ENCODE peak calls at places on chromosomes 6 and 20, in seven cellular contexts. H, V, N, S, M, E and F are unnamed samples.

GRCh38 chr20:47667531-47668312 is 117.6 kb downstream of the SULF2 start:
- DNase-seq in H (peak; percentile 35), V (no peak), N (no peak), S (no peak), M (no peak), E (no peak), F (no peak)

GRCh38 chr20:14878676-14879019 is 541.2 kb upstream of the FLRT3 start:
- DNase-seq in H (no peak), V (no peak), N (no peak), S (no peak), M (no peak), E (no peak), F (no peak)

GRCh38 chr20:31595380-31595653 is 9.8 kb upstream of the ID1 start:
- DNase-seq in H (no peak), V (no peak), N (no peak), S (no peak), M (no peak), E (no peak), F (no peak)

GRCh38 chr6:150600302-150601017 is 775 bp downstream of the PLEKHG1 start:
- DNase-seq in H (peak; percentile 72), V (peak; percentile 75), N (peak; percentile 23), S (peak; percentile 90), M (peak; percentile 77), E (peak; percentile 78), F (peak; percentile 80)

GRCh38 chr6:112252571-112253504 is 1.5 kb downstream of the LAMA4 start:
- DNase-seq in H (no peak), V (peak; percentile 75), N (no peak), S (no peak), M (no peak), E (no peak), F (no peak)

GRCh38 chr6:12436224-12436623 is 146.1 kb downstream of the EDN1 start:
- DNase-seq in H (no peak), V (no peak), N (no peak), S (no peak), M (no peak), E (no peak), F (no peak)

GRCh38 chr20:46000571-46001145 is 8.1 kb upstream of the MMP9 start:
- DNase-seq in H (no peak), V (no peak), N (no peak), S (no peak), M (no peak), E (peak; percentile 20), F (no peak)

GRCh38 chr6:26394289-26394688 is 7.8 kb upstream of the BTN3A1 start:
- DNase-seq in H (no peak), V (peak; percentile 83), N (no peak), S (peak; percentile 88), M (peak; percentile 74), E (no peak), F (peak; percentile 94)

GRCh38 chr6:14784596-14785360 is 461.1 kb upstream of the JARID2 start:
- DNase-seq in H (no peak), V (no peak), N (no peak), S (no peak), M (no peak), E (no peak), F (no peak)

GRCh38 chr20:37323985-37324384 is 22.0 kb upstream of the SRC start:
- DNase-seq in H (no peak), V (peak; percentile 91), N (no peak), S (peak; percentile 56), M (no peak), E (no peak), F (no peak)

GRCh38 chr6:159874475-159874874 is 16.3 kb upstream of the MAS1 start:
- DNase-seq in H (no peak), V (peak; percentile 54), N (no peak), S (no peak), M (no peak), E (no peak), F (no peak)

GRCh38 chr20:32165836-32166545 is 41.6 kb downstream of the PLAGL2 start:
- DNase-seq in H (peak; percentile 41), V (no peak), N (no peak), S (no peak), M (no peak), E (no peak), F (no peak)

GRCh38 chr20:6832811-6833210 is 65.3 kb downstream of the BMP2 start:
- DNase-seq in H (no peak), V (no peak), N (no peak), S (no peak), M (no peak), E (no peak), F (no peak)

GRCh38 chr6:113820751-113821150 is 36.4 kb upstream of the MARCKS start:
- DNase-seq in H (no peak), V (no peak), N (no peak), S (no peak), M (no peak), E (no peak), F (no peak)

DNA sequence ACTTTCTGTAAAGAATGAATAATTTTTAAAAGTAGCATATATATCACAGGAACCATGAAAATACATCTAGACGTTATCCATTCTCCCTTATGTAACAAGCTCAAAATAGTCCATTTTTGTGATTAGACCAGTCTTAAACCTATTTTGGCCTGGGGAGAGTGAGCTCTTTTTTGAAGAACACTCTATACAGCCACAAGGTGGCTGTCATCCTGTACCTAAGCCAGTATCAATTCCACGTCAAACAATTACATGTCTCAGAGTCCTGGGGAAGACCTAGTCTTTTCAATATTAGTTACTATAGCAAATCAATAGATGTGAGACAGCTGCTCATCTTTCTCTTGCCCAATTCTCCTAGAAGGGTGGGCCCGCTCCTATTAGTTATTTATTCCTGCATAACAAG is 28.4 kb downstream of the FBXO5 start:
- DNase-seq in H (no peak), V (no peak), N (no peak), S (no peak), M (no peak), E (no peak), F (no peak)
- TF ChIP-seq CTCF in H (no peak), V (no peak), N (no peak), S (no peak), M (no peak), E (no peak), F (no peak)

DNA sequence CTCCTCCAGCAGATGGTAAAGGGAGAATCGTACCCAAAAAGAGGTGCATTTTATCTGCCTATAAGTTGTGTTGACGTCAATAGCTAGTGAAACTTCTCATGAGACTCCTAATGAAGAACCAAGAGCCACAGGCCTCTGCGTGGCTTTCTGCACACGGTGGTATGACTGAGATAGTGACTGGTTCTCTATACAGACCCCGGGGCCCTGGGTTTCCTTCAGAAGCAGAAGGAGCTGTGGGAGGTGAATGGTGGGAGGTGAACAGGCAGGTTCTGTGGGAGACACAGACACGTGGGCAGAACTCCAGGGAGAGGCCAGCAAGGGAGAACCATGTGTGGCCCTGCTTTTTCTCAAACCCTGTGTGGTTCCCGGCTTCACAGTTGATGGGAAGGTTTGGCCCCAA is 5.5 kb upstream of the FAM209A start:
- DNase-seq in H (no peak), V (no peak), N (no peak), S (no peak), M (no peak), E (no peak), F (no peak)
- TF ChIP-seq CTCF in H (no peak), V (no peak), N (no peak), S (no peak), M (no peak), E (no peak), F (no peak)

GRCh38 chr6:130313206-130313605 is 52.6 kb upstream of the TMEM200A start:
- DNase-seq in H (no peak), V (no peak), N (no peak), S (no peak), M (no peak), E (no peak), F (no peak)
- TF ChIP-seq CTCF in H (no peak), V (no peak), N (no peak), S (no peak), M (no peak), E (no peak), F (no peak)

GRCh38 chr6:41914869-41915268 is 6.1 kb downstream of the MED20 start:
- DNase-seq in H (no peak), V (no peak), N (no peak), S (no peak), M (no peak), E (no peak), F (no peak)
- TF ChIP-seq CTCF in H (no peak), V (no peak), N (no peak), S (no peak), M (no peak), E (no peak), F (no peak)

DNA sequence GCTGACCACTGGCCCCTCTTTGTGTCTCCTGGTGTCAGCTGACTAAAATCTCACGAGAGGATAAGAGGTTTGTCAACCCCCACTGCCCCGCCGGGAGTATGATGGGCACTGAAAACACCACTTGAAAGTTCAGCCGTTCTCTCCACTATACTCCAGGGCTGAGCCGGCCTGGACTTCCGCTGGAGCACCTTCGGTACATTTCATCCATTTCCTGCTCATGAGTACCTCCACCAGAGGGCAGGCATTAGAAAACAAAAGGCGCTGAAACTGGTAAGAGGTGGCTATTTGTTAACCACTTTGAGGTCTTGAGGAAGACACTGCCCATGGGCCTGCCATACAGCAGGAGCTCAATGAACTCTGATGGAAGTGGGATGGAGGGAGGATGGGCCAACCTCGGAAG is 17.9 kb upstream of the ANKRD60 start:
- DNase-seq in H (no peak), V (peak; percentile 31), N (no peak), S (no peak), M (peak; percentile 19), E (no peak), F (peak; percentile 29)
- TF ChIP-seq CTCF in H (no peak), V (peak; percentile 28), N (no peak), S (no peak), M (peak; percentile 34), E (no peak), F (peak; percentile 14)

GRCh38 chr20:1964659-1965405 is 29.0 kb downstream of the PDYN start:
- DNase-seq in H (no peak), V (no peak), N (no peak), S (no peak), M (no peak), E (no peak), F (no peak)
- TF ChIP-seq CTCF in H (no peak), V (no peak), N (no peak), S (no peak), M (no peak), E (no peak), F (no peak)

GRCh38 chr6:57195457-57195856 is 23.3 kb downstream of the BAG2 start:
- DNase-seq in H (no peak), V (peak; percentile 70), N (no peak), S (no peak), M (no peak), E (no peak), F (no peak)

GRCh38 chr6:57193177-57193576 is 21.1 kb downstream of the BAG2 start:
- DNase-seq in H (no peak), V (peak; percentile 70), N (no peak), S (no peak), M (no peak), E (no peak), F (no peak)

DNA sequence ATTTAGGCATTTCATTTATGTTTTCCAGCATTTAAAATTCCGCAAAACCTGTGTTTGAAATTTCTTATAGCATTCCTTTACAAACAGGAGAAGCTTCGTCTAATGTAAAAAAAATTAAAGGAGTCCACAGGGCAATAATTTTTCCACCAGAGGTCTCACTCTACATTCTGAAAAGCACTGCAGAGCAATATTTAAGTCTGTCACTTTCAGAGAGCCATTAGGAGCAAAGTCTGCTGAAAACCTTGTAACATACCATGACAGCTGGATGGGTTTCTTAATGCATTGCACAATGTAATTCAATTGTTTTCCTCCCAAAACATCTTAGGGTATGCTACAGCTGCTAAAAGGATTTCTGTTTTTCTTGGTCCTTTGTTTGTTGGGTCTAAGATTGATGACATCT is 18.0 kb downstream of the BAG2 start:
- DNase-seq in H (no peak), V (peak; percentile 75), N (no peak), S (peak; percentile 3), M (no peak), E (no peak), F (peak; percentile 17)
- TF ChIP-seq CTCF in H (no peak), V (peak; percentile 59), N (peak; percentile 52), S (no peak), M (no peak), E (peak; percentile 17), F (no peak)

GRCh38 chr6:161434921-161435411 is 161.1 kb upstream of the AGPAT4 start:
- DNase-seq in H (no peak), V (peak; percentile 99), N (no peak), S (peak; percentile 86), M (peak; percentile 45), E (no peak), F (peak; percentile 36)
- TF ChIP-seq CTCF in H (no peak), V (no peak), N (no peak), S (no peak), M (no peak), E (no peak), F (no peak)